ENCODE peak calls at places on chromosomes 13 and 19, in ten cellular contexts. B is astrocyte of the hippocampus, O is progenitor cell of endocrine pancreas, L is IMR-90, V is HFFc6, Z is cardiac muscle cell, Q is iPS-NIHi11, J is GM20000, F is T-helper 2 cell, K is H9. R is an unnamed sample.

GRCh38 chr19:47186337-47187022 is 44.5 kb downstream of the BBC3 start:
- DNase-seq in V (no peak), J (peak), F (peak), K (no peak), Q (no peak), Z (no peak), B (peak), O (no peak), L (no peak), R (no peak)

GRCh38 chr19:36916991-36917390 is 859 bp downstream of the ZNF568 start:
- DNase-seq in K (no peak), Z (peak), O (no peak), L (peak), F (peak), J (no peak), B (peak), Q (no peak), V (peak), R (no peak)

GRCh38 chr19:50383307-50383851 is 768 bp upstream of the POLD1 start:
- DNase-seq in Z (no peak), Q (peak), K (peak), J (no peak), V (no peak), F (no peak), B (no peak), L (no peak), O (no peak), R (no peak)

GRCh38 chr13:47397739-47398138 is 500.9 kb upstream of the HTR2A start:
- DNase-seq in Z (peak), Q (no peak), J (no peak), F (no peak), L (peak), V (peak), B (peak), O (no peak), K (no peak), R (no peak)

GRCh38 chr19:33304760-33305647 is 2.7 kb upstream of the CEBPA start:
- DNase-seq in K (peak), Q (no peak), J (peak), Z (no peak), B (no peak), V (no peak), F (no peak), L (no peak), O (no peak), R (no peak)

GRCh38 chr19:49497047-49497789 is 984 bp downstream of the RPS11 start:
- DNase-seq in K (peak), Z (peak), B (peak), L (peak), J (peak), Q (peak), O (no peak), F (peak), V (peak), R (peak)

GRCh38 chr19:40831502-40832430 is 18.5 kb downstream of the CYP2A6 start:
- DNase-seq in O (no peak), K (no peak), F (no peak), V (peak), B (peak), Q (no peak), J (no peak), Z (peak), L (peak), R (peak)

GRCh38 chr19:31070126-31070525 is 279.1 kb downstream of the TSHZ3 start:
- DNase-seq in J (no peak), L (peak), Z (no peak), F (no peak), Q (no peak), K (no peak), B (no peak), O (no peak), V (no peak), R (no peak)

GRCh38 chr13:34357435-34358232 is 539.7 kb downstream of the RFC3 start:
- DNase-seq in L (peak), F (no peak), Z (peak), O (no peak), J (no peak), V (peak), Q (no peak), B (peak), K (peak), R (peak)